ENCODE peak calls at places on chromosomes 13 and 19, in four cellular contexts. One of them, this sample, is unnamed.

GRCh38 chr19:17575871-17576757 is 20.7 kb downstream of the COLGALT1 start:
- DNase-seq in colonic mucosa: peak
- DNase-seq in activated CD4-positive, alpha-beta T cell treated with anti-CD3 and anti-CD28 coated beads, Interleukin-2, amount 50 U/mL, for 24 hours: no peak
- DNase-seq in WTC11: no peak
- DNase-seq in this sample: no peak

GRCh38 chr13:29292045-29292444 is 303.4 kb downstream of the SLC7A1 start:
- DNase-seq in colonic mucosa: no peak
- DNase-seq in WTC11: no peak
- DNase-seq in activated CD4-positive, alpha-beta T cell treated with anti-CD3 and anti-CD28 coated beads, Interleukin-2, amount 50 U/mL, for 24 hours: no peak
- DNase-seq in this sample: no peak

GRCh38 chr13:30091691-30092090 is 215.7 kb downstream of the KATNAL1 start:
- DNase-seq in activated CD4-positive, alpha-beta T cell treated with anti-CD3 and anti-CD28 coated beads, Interleukin-2, amount 50 U/mL, for 24 hours: no peak
- DNase-seq in WTC11: no peak
- DNase-seq in colonic mucosa: no peak
- DNase-seq in this sample: no peak

GRCh38 chr19:8682472-8682871 is 16.1 kb downstream of the ACTL9 start:
- DNase-seq in colonic mucosa: no peak
- DNase-seq in activated CD4-positive, alpha-beta T cell treated with anti-CD3 and anti-CD28 coated beads, Interleukin-2, amount 50 U/mL, for 24 hours: no peak
- DNase-seq in WTC11: no peak
- DNase-seq in this sample: no peak

GRCh38 chr19:50686310-50687032 is 33.1 kb downstream of the SHANK1 start:
- DNase-seq in WTC11: peak
- DNase-seq in activated CD4-positive, alpha-beta T cell treated with anti-CD3 and anti-CD28 coated beads, Interleukin-2, amount 50 U/mL, for 24 hours: no peak
- DNase-seq in colonic mucosa: no peak
- DNase-seq in this sample: no peak

GRCh38 chr13:19634129-19634740 is 776 bp downstream of the MPHOSPH8 start:
- DNase-seq in colonic mucosa: no peak
- DNase-seq in WTC11: no peak
- DNase-seq in activated CD4-positive, alpha-beta T cell treated with anti-CD3 and anti-CD28 coated beads, Interleukin-2, amount 50 U/mL, for 24 hours: no peak
- DNase-seq in this sample: peak

GRCh38 chr13:84925443-84925842 is 873.8 kb downstream of the SLITRK6 start:
- DNase-seq in activated CD4-positive, alpha-beta T cell treated with anti-CD3 and anti-CD28 coated beads, Interleukin-2, amount 50 U/mL, for 24 hours: no peak
- DNase-seq in WTC11: no peak
- DNase-seq in colonic mucosa: no peak
- DNase-seq in this sample: no peak

GRCh38 chr19:32916969-32917611 is 47.5 kb upstream of the SLC7A9 start:
- DNase-seq in colonic mucosa: no peak
- DNase-seq in WTC11: no peak
- DNase-seq in activated CD4-positive, alpha-beta T cell treated with anti-CD3 and anti-CD28 coated beads, Interleukin-2, amount 50 U/mL, for 24 hours: no peak
- DNase-seq in this sample: no peak

GRCh38 chr19:8363803-8364771 is at the start of gene ANGPTL4:
- DNase-seq in WTC11: peak
- DNase-seq in colonic mucosa: peak
- DNase-seq in activated CD4-positive, alpha-beta T cell treated with anti-CD3 and anti-CD28 coated beads, Interleukin-2, amount 50 U/mL, for 24 hours: peak
- DNase-seq in this sample: peak

GRCh38 chr19:50649433-50650391 is at the start of gene C19orf81:
- DNase-seq in activated CD4-positive, alpha-beta T cell treated with anti-CD3 and anti-CD28 coated beads, Interleukin-2, amount 50 U/mL, for 24 hours: no peak
- DNase-seq in WTC11: peak
- DNase-seq in colonic mucosa: no peak
- DNase-seq in this sample: no peak

GRCh38 chr19:40578442-40578908 is 1.8 kb downstream of the SHKBP1 start:
- DNase-seq in activated CD4-positive, alpha-beta T cell treated with anti-CD3 and anti-CD28 coated beads, Interleukin-2, amount 50 U/mL, for 24 hours: no peak
- DNase-seq in WTC11: peak
- DNase-seq in colonic mucosa: no peak
- DNase-seq in this sample: no peak

GRCh38 chr13:94859812-94860210 is 147.5 kb upstream of the SOX21 start:
- DNase-seq in activated CD4-positive, alpha-beta T cell treated with anti-CD3 and anti-CD28 coated beads, Interleukin-2, amount 50 U/mL, for 24 hours: no peak
- DNase-seq in colonic mucosa: no peak
- DNase-seq in WTC11: no peak
- DNase-seq in this sample: no peak

GRCh38 chr13:112775791-112776279 is 86.0 kb downstream of the ATP11A start:
- DNase-seq in WTC11: no peak
- DNase-seq in colonic mucosa: no peak
- DNase-seq in activated CD4-positive, alpha-beta T cell treated with anti-CD3 and anti-CD28 coated beads, Interleukin-2, amount 50 U/mL, for 24 hours: no peak
- DNase-seq in this sample: no peak

GRCh38 chr13:20206836-20207235 is 14.1 kb upstream of the GJB2 start:
- DNase-seq in colonic mucosa: no peak
- DNase-seq in WTC11: no peak
- DNase-seq in activated CD4-positive, alpha-beta T cell treated with anti-CD3 and anti-CD28 coated beads, Interleukin-2, amount 50 U/mL, for 24 hours: no peak
- DNase-seq in this sample: no peak

GRCh38 chr19:51726049-51726448 is 2.3 kb upstream of the HAS1 start:
- DNase-seq in activated CD4-positive, alpha-beta T cell treated with anti-CD3 and anti-CD28 coated beads, Interleukin-2, amount 50 U/mL, for 24 hours: no peak
- DNase-seq in WTC11: peak
- DNase-seq in colonic mucosa: peak
- DNase-seq in this sample: no peak

GRCh38 chr19:50171752-50172151 is 8.7 kb upstream of the IZUMO2 start:
- DNase-seq in WTC11: no peak
- DNase-seq in colonic mucosa: no peak
- DNase-seq in activated CD4-positive, alpha-beta T cell treated with anti-CD3 and anti-CD28 coated beads, Interleukin-2, amount 50 U/mL, for 24 hours: no peak
- DNase-seq in this sample: no peak

GRCh38 chr19:3682741-3683404 is 17.4 kb downstream of the PIP5K1C start:
- DNase-seq in colonic mucosa: no peak
- DNase-seq in activated CD4-positive, alpha-beta T cell treated with anti-CD3 and anti-CD28 coated beads, Interleukin-2, amount 50 U/mL, for 24 hours: no peak
- DNase-seq in WTC11: no peak
- DNase-seq in this sample: no peak

GRCh38 chr19:49492573-49493411 is 3.4 kb upstream of the RPS11 start:
- DNase-seq in colonic mucosa: no peak
- DNase-seq in WTC11: no peak
- DNase-seq in activated CD4-positive, alpha-beta T cell treated with anti-CD3 and anti-CD28 coated beads, Interleukin-2, amount 50 U/mL, for 24 hours: no peak
- DNase-seq in this sample: no peak

GRCh38 chr19:55474269-55475265 is 1.9 kb upstream of the ZNF628 start:
- DNase-seq in activated CD4-positive, alpha-beta T cell treated with anti-CD3 and anti-CD28 coated beads, Interleukin-2, amount 50 U/mL, for 24 hours: no peak
- DNase-seq in colonic mucosa: no peak
- DNase-seq in WTC11: no peak
- DNase-seq in this sample: no peak

GRCh38 chr13:39881887-39882286 is 226.4 kb downstream of the COG6 start:
- DNase-seq in WTC11: no peak
- DNase-seq in activated CD4-positive, alpha-beta T cell treated with anti-CD3 and anti-CD28 coated beads, Interleukin-2, amount 50 U/mL, for 24 hours: no peak
- DNase-seq in colonic mucosa: no peak
- DNase-seq in this sample: no peak

GRCh38 chr19:3387645-3388589 is 21.5 kb downstream of the NFIC start:
- DNase-seq in activated CD4-positive, alpha-beta T cell treated with anti-CD3 and anti-CD28 coated beads, Interleukin-2, amount 50 U/mL, for 24 hours: no peak
- DNase-seq in WTC11: no peak
- DNase-seq in colonic mucosa: peak
- DNase-seq in this sample: peak

GRCh38 chr13:45339867-45340266 is 1.1 kb downstream of the TPT1 start:
- DNase-seq in WTC11: no peak
- DNase-seq in colonic mucosa: no peak
- DNase-seq in activated CD4-positive, alpha-beta T cell treated with anti-CD3 and anti-CD28 coated beads, Interleukin-2, amount 50 U/mL, for 24 hours: no peak
- DNase-seq in this sample: no peak

GRCh38 chr13:105969761-105970160 is 565.7 kb downstream of the EFNB2 start:
- DNase-seq in activated CD4-positive, alpha-beta T cell treated with anti-CD3 and anti-CD28 coated beads, Interleukin-2, amount 50 U/mL, for 24 hours: no peak
- DNase-seq in WTC11: no peak
- DNase-seq in colonic mucosa: no peak
- DNase-seq in this sample: no peak